ENCODE peak calls at places on chromosome 20, in five cellular contexts. Q, F, G, V and D are unnamed samples.

GRCh38 chr20:53227523-53227922 is 255.4 kb downstream of the TSHZ2 start:
- DNase-seq in F (no peak), G (no peak), Q (peak), V (no peak), D (no peak)

GRCh38 chr20:44843863-44844262 is 33.5 kb upstream of the RIMS4 start:
- DNase-seq in V (no peak), Q (no peak), F (no peak), G (no peak), D (no peak)

GRCh38 chr20:62631336-62632317 is 10.7 kb upstream of the SLCO4A1 start:
- DNase-seq in F (no peak), Q (no peak), V (no peak), G (no peak), D (no peak)

GRCh38 chr20:61352381-61353260 is 100.6 kb downstream of the CDH4 start:
- DNase-seq in Q (no peak), F (no peak), G (no peak), V (no peak), D (no peak)

GRCh38 chr20:25280051-25280573 is 32.2 kb downstream of the PYGB start:
- DNase-seq in G (peak), V (peak), F (no peak), Q (no peak), D (no peak)

GRCh38 chr20:61965606-61966491 is 99.8 kb downstream of the TAF4 start:
- DNase-seq in F (no peak), G (no peak), Q (no peak), V (no peak), D (no peak)

GRCh38 chr20:63036266-63036665 is 29.5 kb upstream of the BHLHE23 start:
- DNase-seq in Q (no peak), F (no peak), G (no peak), V (peak), D (no peak)

GRCh38 chr20:30919514-30920188 is 337.8 kb upstream of the DEFB115 start:
- DNase-seq in F (no peak), G (no peak), V (peak), Q (no peak), D (no peak)

GRCh38 chr20:23773579-23773978 is 22.8 kb upstream of the CST1 start:
- DNase-seq in V (no peak), Q (no peak), F (no peak), G (no peak), D (no peak)

GRCh38 chr20:435558-435957 is 26.8 kb downstream of the TBC1D20 start:
- DNase-seq in G (no peak), V (no peak), F (no peak), Q (no peak), D (no peak)

GRCh38 chr20:37528442-37529213 is 952 bp upstream of the BLCAP start:
- DNase-seq in G (no peak), F (no peak), Q (no peak), V (no peak), D (no peak)

GRCh38 chr20:17969276-17969883 is 562 bp downstream of the MGME1 start:
- DNase-seq in F (no peak), Q (peak), G (peak), V (no peak), D (no peak)

GRCh38 chr20:37238426-37238825 is 23.2 kb downstream of the GHRH start:
- DNase-seq in Q (no peak), V (no peak), F (no peak), G (no peak), D (no peak)

GRCh38 chr20:56788041-56788670 is 159.1 kb downstream of the TFAP2C start:
- DNase-seq in Q (peak), G (peak), F (peak), V (no peak), D (no peak)

GRCh38 chr20:62815066-62815991 is 1.5 kb upstream of the COL9A3 start:
- DNase-seq in F (no peak), G (peak), V (no peak), Q (peak), D (no peak)

GRCh38 chr20:61316351-61316750 is 64.3 kb downstream of the CDH4 start:
- DNase-seq in G (no peak), Q (no peak), F (no peak), V (no peak), D (no peak)

GRCh38 chr20:33648396-33649004 is 13.6 kb upstream of the C20orf144 start:
- DNase-seq in Q (no peak), F (no peak), G (peak), V (no peak), D (no peak)

GRCh38 chr20:57482796-57483195 is 42.1 kb downstream of the CTCFL start:
- DNase-seq in F (no peak), V (no peak), Q (no peak), G (no peak), D (no peak)

GRCh38 chr20:57587989-57588377 is 27.1 kb downstream of the PCK1 start:
- DNase-seq in Q (no peak), F (no peak), V (no peak), G (no peak), D (no peak)

GRCh38 chr20:4699957-4700356 is 21.8 kb upstream of the PRND start:
- DNase-seq in V (no peak), Q (no peak), G (no peak), F (no peak), D (no peak)

GRCh38 chr20:61328906-61329558 is 77.0 kb downstream of the CDH4 start:
- DNase-seq in Q (no peak), V (peak), F (no peak), G (no peak), D (no peak)

GRCh38 chr20:21936720-21937380 is 231.4 kb downstream of the PAX1 start:
- DNase-seq in F (no peak), G (no peak), Q (no peak), V (no peak), D (no peak)

GRCh38 chr20:63737940-63738686 is 1.5 kb upstream of the SLC2A4RG start:
- DNase-seq in V (peak), F (no peak), Q (no peak), G (no peak), D (no peak)

GRCh38 chr20:6707231-6707870 is 60.1 kb upstream of the BMP2 start:
- DNase-seq in Q (no peak), V (no peak), G (no peak), F (no peak), D (no peak)

GRCh38 chr20:6709865-6710595 is 57.5 kb upstream of the BMP2 start:
- DNase-seq in Q (no peak), G (no peak), F (no peak), V (no peak), D (no peak)

GRCh38 chr20:6705106-6705766 is 62.2 kb upstream of the BMP2 start:
- DNase-seq in F (no peak), Q (no peak), V (no peak), G (no peak), D (no peak)

GRCh38 chr20:6705920-6706500 is 61.5 kb upstream of the BMP2 start:
- DNase-seq in V (no peak), Q (no peak), G (no peak), F (no peak), D (no peak)

DNA sequence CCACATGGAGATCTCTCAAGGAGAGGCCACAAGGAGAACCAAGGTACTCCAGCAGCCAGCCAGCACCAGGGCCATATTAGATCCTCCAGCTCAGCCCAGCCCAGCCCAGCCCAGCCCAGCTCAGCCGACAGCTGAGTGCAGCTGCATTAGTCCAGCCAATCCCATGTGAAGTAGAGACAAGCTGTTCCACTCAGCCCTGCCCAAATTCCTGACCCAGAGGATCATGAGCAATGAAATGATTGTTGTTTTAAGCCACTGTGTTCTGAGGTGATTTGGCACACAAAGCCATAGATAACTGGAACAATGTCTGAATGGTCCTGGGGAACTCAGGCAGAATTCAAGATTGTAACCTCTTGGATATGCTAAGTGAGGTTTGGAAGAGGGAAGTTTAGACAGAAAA is 59.5 kb upstream of the BMP2 start:
- DNase-seq in Q (peak), G (peak), F (no peak), V (peak), D (no peak)
- H3K27ac ChIP-seq in Q (no peak), G (peak), F (no peak), V (no peak), D (no peak)

GRCh38 chr20:50921055-50921454 is 10.2 kb downstream of the ADNP start:
- DNase-seq in F (no peak), G (no peak), Q (peak), V (no peak), D (no peak)
- H3K27ac ChIP-seq in F (no peak), G (no peak), Q (no peak), V (no peak), D (no peak)

GRCh38 chr20:50312002-50312681 is 121.5 kb downstream of the CEBPB start:
- DNase-seq in V (peak), Q (no peak), F (no peak), G (no peak), D (no peak)
- H3K27ac ChIP-seq in V (peak), Q (no peak), F (peak), G (peak), D (no peak)

GRCh38 chr20:2290486-2290885 is 5.3 kb upstream of the TGM3 start:
- DNase-seq in V (no peak), Q (no peak), G (no peak), F (no peak), D (no peak)
- H3K27ac ChIP-seq in V (no peak), Q (no peak), G (no peak), F (no peak), D (no peak)

GRCh38 chr20:47304287-47304686 is 52.2 kb downstream of the ZMYND8 start:
- DNase-seq in G (peak), Q (peak), F (no peak), V (no peak), D (no peak)
- H3K27ac ChIP-seq in G (no peak), Q (peak), F (peak), V (peak), D (peak)

DNA sequence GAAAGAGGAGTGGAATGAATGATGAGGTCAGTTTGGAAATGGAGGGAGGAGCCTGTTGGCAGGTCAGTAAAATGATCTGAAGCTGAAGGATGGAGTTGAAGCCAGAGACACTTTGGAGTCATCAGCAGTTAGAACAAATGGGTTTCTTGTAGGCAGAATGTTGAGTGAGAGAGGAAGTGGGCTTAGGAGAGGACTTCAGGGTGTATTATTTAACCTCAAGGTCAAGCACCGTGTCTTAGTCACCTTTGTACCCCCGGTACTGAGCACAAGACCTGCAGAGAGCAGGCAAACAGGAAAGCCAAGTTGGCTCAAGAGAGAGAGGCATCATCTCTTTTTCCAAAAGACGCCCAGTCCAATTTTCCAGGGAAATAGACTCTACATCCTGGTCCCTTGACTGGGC is 23.3 kb downstream of the C20orf173 start:
- DNase-seq in F (no peak), V (no peak), G (no peak), Q (no peak), D (no peak)
- H3K27ac ChIP-seq in F (no peak), V (no peak), G (no peak), Q (no peak), D (no peak)